ENCODE peak calls at places on chromosome 21, in ten cellular contexts. One of them, this sample, is unnamed.

GRCh38 chr21:43333301-43334062 is 93.4 kb downstream of the SIK1 start:
- DNase-seq in NAMALWA: no peak
- DNase-seq in Daoy: peak; percentile 85
- DNase-seq in GM04503: peak; percentile 89
- DNase-seq in left ventricle myocardium superior: peak; percentile 54
- DNase-seq in AG04450: peak; percentile 80
- DNase-seq in CD8-positive, alpha-beta memory T cell: no peak
- DNase-seq in thoracic aorta: no peak
- DNase-seq in foreskin fibroblast: peak; percentile 91
- DNase-seq in amniotic stem cell: peak; percentile 81
- DNase-seq in this sample: peak; percentile 79

GRCh38 chr21:29376556-29376955 is 77.8 kb downstream of the BACH1 start:
- DNase-seq in NAMALWA: peak; percentile 77
- DNase-seq in Daoy: peak; percentile 58
- DNase-seq in GM04503: no peak
- DNase-seq in left ventricle myocardium superior: peak; percentile 42
- DNase-seq in AG04450: no peak
- DNase-seq in CD8-positive, alpha-beta memory T cell: peak; percentile 26
- DNase-seq in thoracic aorta: no peak
- DNase-seq in foreskin fibroblast: no peak
- DNase-seq in amniotic stem cell: no peak
- DNase-seq in this sample: no peak

GRCh38 chr21:20645344-20645743 is 352.9 kb upstream of the NCAM2 start:
- DNase-seq in NAMALWA: no peak
- DNase-seq in Daoy: no peak
- DNase-seq in GM04503: no peak
- DNase-seq in left ventricle myocardium superior: no peak
- DNase-seq in AG04450: no peak
- DNase-seq in CD8-positive, alpha-beta memory T cell: no peak
- DNase-seq in thoracic aorta: no peak
- DNase-seq in foreskin fibroblast: no peak
- DNase-seq in amniotic stem cell: no peak
- DNase-seq in this sample: no peak

GRCh38 chr21:32359719-32360260 is 33.0 kb downstream of the URB1 start:
- DNase-seq in NAMALWA: peak; percentile 35
- DNase-seq in Daoy: no peak
- DNase-seq in GM04503: no peak
- DNase-seq in left ventricle myocardium superior: no peak
- DNase-seq in AG04450: no peak
- DNase-seq in CD8-positive, alpha-beta memory T cell: no peak
- DNase-seq in thoracic aorta: no peak
- DNase-seq in foreskin fibroblast: no peak
- DNase-seq in amniotic stem cell: no peak
- DNase-seq in this sample: no peak

GRCh38 chr21:44618909-44619308 is 7.0 kb downstream of the KRTAP10-8 start:
- DNase-seq in NAMALWA: no peak
- DNase-seq in Daoy: no peak
- DNase-seq in GM04503: no peak
- DNase-seq in left ventricle myocardium superior: no peak
- DNase-seq in AG04450: no peak
- DNase-seq in CD8-positive, alpha-beta memory T cell: peak; percentile 70
- DNase-seq in thoracic aorta: no peak
- DNase-seq in foreskin fibroblast: no peak
- DNase-seq in amniotic stem cell: no peak
- DNase-seq in this sample: no peak

GRCh38 chr21:31042080-31042464 is 3.8 kb upstream of the KRTAP19-8 start:
- DNase-seq in NAMALWA: no peak
- DNase-seq in Daoy: no peak
- DNase-seq in GM04503: no peak
- DNase-seq in left ventricle myocardium superior: no peak
- DNase-seq in AG04450: no peak
- DNase-seq in CD8-positive, alpha-beta memory T cell: no peak
- DNase-seq in thoracic aorta: no peak
- DNase-seq in foreskin fibroblast: no peak
- DNase-seq in amniotic stem cell: no peak
- DNase-seq in this sample: no peak

GRCh38 chr21:45622416-45623097 is 21.0 kb upstream of the PCBP3 start:
- DNase-seq in NAMALWA: no peak
- DNase-seq in Daoy: peak; percentile 13
- DNase-seq in GM04503: no peak
- DNase-seq in left ventricle myocardium superior: no peak
- DNase-seq in AG04450: no peak
- DNase-seq in CD8-positive, alpha-beta memory T cell: no peak
- DNase-seq in thoracic aorta: no peak
- DNase-seq in foreskin fibroblast: no peak
- DNase-seq in amniotic stem cell: no peak
- DNase-seq in this sample: no peak

GRCh38 chr21:30921129-30921528 is 39.7 kb upstream of the KRTAP11-1 start:
- DNase-seq in NAMALWA: no peak
- DNase-seq in Daoy: no peak
- DNase-seq in GM04503: no peak
- DNase-seq in left ventricle myocardium superior: no peak
- DNase-seq in AG04450: no peak
- DNase-seq in CD8-positive, alpha-beta memory T cell: no peak
- DNase-seq in thoracic aorta: no peak
- DNase-seq in foreskin fibroblast: no peak
- DNase-seq in amniotic stem cell: no peak
- DNase-seq in this sample: no peak

GRCh38 chr21:33078907-33079582 is 9.1 kb downstream of the OLIG1 start:
- DNase-seq in NAMALWA: peak; percentile 92
- DNase-seq in Daoy: peak; percentile 94
- DNase-seq in GM04503: peak; percentile 21
- DNase-seq in left ventricle myocardium superior: no peak
- DNase-seq in AG04450: peak; percentile 13
- DNase-seq in CD8-positive, alpha-beta memory T cell: peak; percentile 8
- DNase-seq in thoracic aorta: no peak
- DNase-seq in foreskin fibroblast: peak; percentile 43
- DNase-seq in amniotic stem cell: no peak
- DNase-seq in this sample: peak; percentile 9

GRCh38 chr21:37914211-37914900 is 1.9 kb downstream of the KCNJ6 start:
- DNase-seq in NAMALWA: no peak
- DNase-seq in Daoy: peak; percentile 72
- DNase-seq in GM04503: no peak
- DNase-seq in left ventricle myocardium superior: peak; percentile 45
- DNase-seq in AG04450: no peak
- DNase-seq in CD8-positive, alpha-beta memory T cell: no peak
- DNase-seq in thoracic aorta: no peak
- DNase-seq in foreskin fibroblast: no peak
- DNase-seq in amniotic stem cell: no peak
- DNase-seq in this sample: no peak

GRCh38 chr21:44360174-44360573 is 6.8 kb downstream of the TRPM2 start:
- DNase-seq in NAMALWA: peak; percentile 61
- DNase-seq in Daoy: no peak
- DNase-seq in GM04503: no peak
- DNase-seq in left ventricle myocardium superior: no peak
- DNase-seq in AG04450: no peak
- DNase-seq in CD8-positive, alpha-beta memory T cell: no peak
- DNase-seq in thoracic aorta: no peak
- DNase-seq in foreskin fibroblast: no peak
- DNase-seq in amniotic stem cell: no peak
- DNase-seq in this sample: no peak

GRCh38 chr21:32560896-32561295 is 24.4 kb downstream of the TCP10L start:
- DNase-seq in NAMALWA: no peak
- DNase-seq in Daoy: no peak
- DNase-seq in GM04503: no peak
- DNase-seq in left ventricle myocardium superior: no peak
- DNase-seq in AG04450: no peak
- DNase-seq in CD8-positive, alpha-beta memory T cell: no peak
- DNase-seq in thoracic aorta: no peak
- DNase-seq in foreskin fibroblast: no peak
- DNase-seq in amniotic stem cell: no peak
- DNase-seq in this sample: no peak

GRCh38 chr21:32337206-32337605 is 38.6 kb downstream of the MRAP start:
- DNase-seq in NAMALWA: no peak
- DNase-seq in Daoy: no peak
- DNase-seq in GM04503: no peak
- DNase-seq in left ventricle myocardium superior: no peak
- DNase-seq in AG04450: no peak
- DNase-seq in CD8-positive, alpha-beta memory T cell: no peak
- DNase-seq in thoracic aorta: no peak
- DNase-seq in foreskin fibroblast: no peak
- DNase-seq in amniotic stem cell: no peak
- DNase-seq in this sample: no peak

GRCh38 chr21:30234643-30235042 is 18.7 kb upstream of the CLDN8 start:
- DNase-seq in NAMALWA: no peak
- DNase-seq in Daoy: no peak
- DNase-seq in GM04503: no peak
- DNase-seq in left ventricle myocardium superior: no peak
- DNase-seq in AG04450: no peak
- DNase-seq in CD8-positive, alpha-beta memory T cell: no peak
- DNase-seq in thoracic aorta: no peak
- DNase-seq in foreskin fibroblast: peak; percentile 20
- DNase-seq in amniotic stem cell: no peak
- DNase-seq in this sample: no peak

GRCh38 chr21:32702702-32703101 is 25.1 kb downstream of the SYNJ1 start:
- DNase-seq in NAMALWA: no peak
- DNase-seq in Daoy: peak; percentile 38
- DNase-seq in GM04503: peak; percentile 23
- DNase-seq in left ventricle myocardium superior: no peak
- DNase-seq in AG04450: peak; percentile 20
- DNase-seq in CD8-positive, alpha-beta memory T cell: no peak
- DNase-seq in thoracic aorta: no peak
- DNase-seq in foreskin fibroblast: peak; percentile 44
- DNase-seq in amniotic stem cell: no peak
- DNase-seq in this sample: no peak

GRCh38 chr21:27476696-27477095 is 509.8 kb upstream of the ADAMTS5 start:
- DNase-seq in NAMALWA: no peak
- DNase-seq in Daoy: no peak
- DNase-seq in GM04503: no peak
- DNase-seq in left ventricle myocardium superior: no peak
- DNase-seq in AG04450: peak; percentile 7
- DNase-seq in CD8-positive, alpha-beta memory T cell: no peak
- DNase-seq in thoracic aorta: no peak
- DNase-seq in foreskin fibroblast: peak; percentile 33
- DNase-seq in amniotic stem cell: no peak
- DNase-seq in this sample: peak; percentile 19

GRCh38 chr21:36129219-36129618 is 5.7 kb upstream of the CBR3 start:
- DNase-seq in NAMALWA: no peak
- DNase-seq in Daoy: no peak
- DNase-seq in GM04503: no peak
- DNase-seq in left ventricle myocardium superior: no peak
- DNase-seq in AG04450: no peak
- DNase-seq in CD8-positive, alpha-beta memory T cell: no peak
- DNase-seq in thoracic aorta: no peak
- DNase-seq in foreskin fibroblast: no peak
- DNase-seq in amniotic stem cell: no peak
- DNase-seq in this sample: no peak

GRCh38 chr21:45525153-45525909 is 16.9 kb downstream of the SLC19A1 start:
- DNase-seq in NAMALWA: no peak
- DNase-seq in Daoy: no peak
- DNase-seq in GM04503: no peak
- DNase-seq in left ventricle myocardium superior: peak; percentile 83
- DNase-seq in AG04450: no peak
- DNase-seq in CD8-positive, alpha-beta memory T cell: no peak
- DNase-seq in thoracic aorta: no peak
- DNase-seq in foreskin fibroblast: no peak
- DNase-seq in amniotic stem cell: no peak
- DNase-seq in this sample: no peak

GRCh38 chr21:41802684-41803083 is 35.8 kb upstream of the RIPK4 start:
- DNase-seq in NAMALWA: no peak
- DNase-seq in Daoy: no peak
- DNase-seq in GM04503: peak; percentile 27
- DNase-seq in left ventricle myocardium superior: peak; percentile 81
- DNase-seq in AG04450: no peak
- DNase-seq in CD8-positive, alpha-beta memory T cell: no peak
- DNase-seq in thoracic aorta: no peak
- DNase-seq in foreskin fibroblast: peak; percentile 62
- DNase-seq in amniotic stem cell: no peak
- DNase-seq in this sample: no peak

GRCh38 chr21:20040768-20041167 is 957.4 kb upstream of the NCAM2 start:
- DNase-seq in NAMALWA: no peak
- DNase-seq in Daoy: no peak
- DNase-seq in GM04503: no peak
- DNase-seq in left ventricle myocardium superior: no peak
- DNase-seq in AG04450: no peak
- DNase-seq in CD8-positive, alpha-beta memory T cell: no peak
- DNase-seq in thoracic aorta: no peak
- DNase-seq in foreskin fibroblast: no peak
- DNase-seq in amniotic stem cell: no peak
- DNase-seq in this sample: no peak

GRCh38 chr21:44972821-44973220 is 33.0 kb downstream of the SLX9 start:
- DNase-seq in NAMALWA: no peak
- DNase-seq in Daoy: no peak
- DNase-seq in GM04503: no peak
- DNase-seq in left ventricle myocardium superior: no peak
- DNase-seq in AG04450: no peak
- DNase-seq in CD8-positive, alpha-beta memory T cell: no peak
- DNase-seq in thoracic aorta: no peak
- DNase-seq in foreskin fibroblast: peak; percentile 36
- DNase-seq in amniotic stem cell: no peak
- DNase-seq in this sample: no peak

GRCh38 chr21:26850116-26850643 is 5.0 kb upstream of the ADAMTS1 start:
- DNase-seq in NAMALWA: peak; percentile 67
- DNase-seq in Daoy: no peak
- DNase-seq in GM04503: no peak
- DNase-seq in left ventricle myocardium superior: no peak
- DNase-seq in AG04450: no peak
- DNase-seq in CD8-positive, alpha-beta memory T cell: no peak
- DNase-seq in thoracic aorta: no peak
- DNase-seq in foreskin fibroblast: no peak
- DNase-seq in amniotic stem cell: no peak
- DNase-seq in this sample: no peak

GRCh38 chr21:25191141-25191540 is 416.1 kb downstream of the MRPL39 start:
- DNase-seq in NAMALWA: no peak
- DNase-seq in Daoy: no peak
- DNase-seq in GM04503: no peak
- DNase-seq in left ventricle myocardium superior: no peak
- DNase-seq in AG04450: no peak
- DNase-seq in CD8-positive, alpha-beta memory T cell: no peak
- DNase-seq in thoracic aorta: no peak
- DNase-seq in foreskin fibroblast: no peak
- DNase-seq in amniotic stem cell: no peak
- DNase-seq in this sample: no peak

GRCh38 chr21:35748683-35749314 is 311.5 kb downstream of the SETD4 start:
- DNase-seq in NAMALWA: no peak
- DNase-seq in Daoy: no peak
- DNase-seq in GM04503: no peak
- DNase-seq in left ventricle myocardium superior: no peak
- DNase-seq in AG04450: no peak
- DNase-seq in CD8-positive, alpha-beta memory T cell: no peak
- DNase-seq in thoracic aorta: no peak
- DNase-seq in foreskin fibroblast: no peak
- DNase-seq in amniotic stem cell: no peak
- DNase-seq in this sample: no peak

GRCh38 chr21:29075706-29076447 is 2.4 kb upstream of the CCT8 start:
- DNase-seq in NAMALWA: no peak
- DNase-seq in Daoy: peak; percentile 37
- DNase-seq in GM04503: no peak
- DNase-seq in left ventricle myocardium superior: no peak
- DNase-seq in AG04450: no peak
- DNase-seq in CD8-positive, alpha-beta memory T cell: no peak
- DNase-seq in thoracic aorta: no peak
- DNase-seq in foreskin fibroblast: no peak
- DNase-seq in amniotic stem cell: no peak
- DNase-seq in this sample: no peak

GRCh38 chr21:42684109-42684916 is 30.9 kb downstream of the PDE9A start:
- DNase-seq in NAMALWA: no peak
- DNase-seq in Daoy: no peak
- DNase-seq in GM04503: no peak
- DNase-seq in left ventricle myocardium superior: no peak
- DNase-seq in AG04450: no peak
- DNase-seq in CD8-positive, alpha-beta memory T cell: peak; percentile 54
- DNase-seq in thoracic aorta: no peak
- DNase-seq in foreskin fibroblast: no peak
- DNase-seq in amniotic stem cell: no peak
- DNase-seq in this sample: no peak

GRCh38 chr21:14553422-14553821 is 7.3 kb upstream of the SAMSN1 start:
- DNase-seq in NAMALWA: no peak
- DNase-seq in Daoy: no peak
- DNase-seq in GM04503: no peak
- DNase-seq in left ventricle myocardium superior: no peak
- DNase-seq in AG04450: no peak
- DNase-seq in CD8-positive, alpha-beta memory T cell: no peak
- DNase-seq in thoracic aorta: no peak
- DNase-seq in foreskin fibroblast: no peak
- DNase-seq in amniotic stem cell: no peak
- DNase-seq in this sample: no peak

This sample was measured in AG04449.